ENCODE peak calls at places on chromosomes 3 and 15, in ten cellular contexts. L, M, E, S, H, U, Q, Z, V and Y are unnamed samples.

GRCh38 chr15:89808160-89808870 is 6.3 kb downstream of the ANPEP start:
- DNase-seq in L (no peak), M (no peak), E (no peak), S (no peak), H (no peak), U (no peak), Q (no peak), Z (no peak), V (no peak), Y (no peak)

GRCh38 chr3:123287051-123287961 is 85.6 kb downstream of the SEC22A start:
- DNase-seq in L (no peak), M (no peak), E (no peak), S (no peak), H (no peak), U (no peak), Q (no peak), Z (no peak), V (no peak), Y (no peak)

GRCh38 chr3:134323966-134324962 is 50.0 kb downstream of the AMOTL2 start:
- DNase-seq in L (no peak), M (no peak), E (no peak), S (no peak), H (no peak), U (no peak), Q (no peak), Z (no peak), V (no peak), Y (no peak)

GRCh38 chr3:45204136-45204535 is 22.0 kb downstream of the TMEM158 start:
- DNase-seq in L (no peak), M (no peak), E (no peak), S (no peak), H (no peak), U (no peak), Q (no peak), Z (no peak), V (no peak), Y (no peak)

GRCh38 chr3:110343376-110343775 is 728.2 kb upstream of the NECTIN3 start:
- DNase-seq in L (peak), M (no peak), E (no peak), S (no peak), H (no peak), U (peak), Q (no peak), Z (no peak), V (no peak), Y (no peak)

GRCh38 chr3:65633018-65633417 is 405.7 kb downstream of the MAGI1 start:
- DNase-seq in L (no peak), M (no peak), E (no peak), S (no peak), H (no peak), U (no peak), Q (no peak), Z (no peak), V (no peak), Y (no peak)

GRCh38 chr3:176755977-176756376 is 441.3 kb downstream of the TBL1XR1 start:
- DNase-seq in L (no peak), M (no peak), E (no peak), S (no peak), H (no peak), U (no peak), Q (no peak), Z (no peak), V (no peak), Y (no peak)

GRCh38 chr3:16085884-16086608 is 88.4 kb upstream of the GALNT15 start:
- DNase-seq in L (no peak), M (no peak), E (no peak), S (peak), H (no peak), U (no peak), Q (no peak), Z (no peak), V (no peak), Y (no peak)

GRCh38 chr3:111012388-111013248 is 59.0 kb upstream of the NECTIN3 start:
- DNase-seq in L (no peak), M (no peak), E (peak), S (no peak), H (no peak), U (peak), Q (no peak), Z (no peak), V (peak), Y (peak)

GRCh38 chr3:148797822-148798221 is 29.8 kb upstream of the CPB1 start:
- DNase-seq in L (no peak), M (no peak), E (no peak), S (no peak), H (no peak), U (no peak), Q (no peak), Z (no peak), V (no peak), Y (no peak)

GRCh38 chr15:65841121-65841930 is 28.0 kb upstream of the RAB11A start:
- DNase-seq in L (no peak), M (no peak), E (no peak), S (peak), H (peak), U (no peak), Q (no peak), Z (no peak), V (no peak), Y (no peak)

GRCh38 chr3:114408763-114409162 is 114.9 kb downstream of the TIGIT start:
- DNase-seq in L (no peak), M (no peak), E (no peak), S (no peak), H (no peak), U (no peak), Q (no peak), Z (no peak), V (no peak), Y (no peak)